ENCODE peak calls at places on chromosome 1, in eight cellular contexts. One of them, this sample, is unnamed.

GRCh38 chr1:206461602-206462455 is 8.4 kb upstream of the IKBKE start:
- DNase-seq in activated T-helper 1 cell treated with anti-CD3 and anti-CD28 coated beads, Interleukin-12 subunit alpha, Interleukin-12 subunit beta, Interleukin-2, Interleukin-4 antibody, amounts not matched to agents 30 ng/mL and 10 ng/mL and 1 ng/mL, durations not matched to agents 14 hours and 24 hours and 36 hours: peak
- DNase-seq in anterior cingulate cortex: peak
- DNase-seq in activated naive CD8-positive, alpha-beta T cell treated with anti-CD3 and anti-CD28 coated beads, Interleukin-2, amount 50 U/mL, for 24 hours: peak
- DNase-seq in effector CD4-positive, alpha-beta T cell: peak
- DNase-seq in neuronal stem cell: peak
- DNase-seq in GM12892: peak
- DNase-seq in Panc1: peak
- DNase-seq in this sample: peak

GRCh38 chr1:91781916-91782622 is 103.9 kb downstream of the TGFBR3 start:
- DNase-seq in activated T-helper 1 cell treated with anti-CD3 and anti-CD28 coated beads, Interleukin-12 subunit alpha, Interleukin-12 subunit beta, Interleukin-2, Interleukin-4 antibody, amounts not matched to agents 30 ng/mL and 10 ng/mL and 1 ng/mL, durations not matched to agents 14 hours and 24 hours and 36 hours: no peak
- DNase-seq in GM12892: no peak
- DNase-seq in activated naive CD8-positive, alpha-beta T cell treated with anti-CD3 and anti-CD28 coated beads, Interleukin-2, amount 50 U/mL, for 24 hours: no peak
- DNase-seq in anterior cingulate cortex: no peak
- DNase-seq in Panc1: no peak
- DNase-seq in neuronal stem cell: no peak
- DNase-seq in effector CD4-positive, alpha-beta T cell: no peak
- DNase-seq in this sample: no peak

GRCh38 chr1:67429528-67430357 is 459 bp downstream of the SERBP1 start:
- DNase-seq in activated naive CD8-positive, alpha-beta T cell treated with anti-CD3 and anti-CD28 coated beads, Interleukin-2, amount 50 U/mL, for 24 hours: peak
- DNase-seq in neuronal stem cell: no peak
- DNase-seq in activated T-helper 1 cell treated with anti-CD3 and anti-CD28 coated beads, Interleukin-12 subunit alpha, Interleukin-12 subunit beta, Interleukin-2, Interleukin-4 antibody, amounts not matched to agents 30 ng/mL and 10 ng/mL and 1 ng/mL, durations not matched to agents 14 hours and 24 hours and 36 hours: peak
- DNase-seq in Panc1: no peak
- DNase-seq in GM12892: peak
- DNase-seq in anterior cingulate cortex: peak
- DNase-seq in effector CD4-positive, alpha-beta T cell: peak
- DNase-seq in this sample: no peak

GRCh38 chr1:39453603-39454002 is 37.8 kb upstream of the BMP8A start:
- DNase-seq in anterior cingulate cortex: no peak
- DNase-seq in Panc1: no peak
- DNase-seq in GM12892: no peak
- DNase-seq in effector CD4-positive, alpha-beta T cell: no peak
- DNase-seq in neuronal stem cell: no peak
- DNase-seq in activated naive CD8-positive, alpha-beta T cell treated with anti-CD3 and anti-CD28 coated beads, Interleukin-2, amount 50 U/mL, for 24 hours: no peak
- DNase-seq in activated T-helper 1 cell treated with anti-CD3 and anti-CD28 coated beads, Interleukin-12 subunit alpha, Interleukin-12 subunit beta, Interleukin-2, Interleukin-4 antibody, amounts not matched to agents 30 ng/mL and 10 ng/mL and 1 ng/mL, durations not matched to agents 14 hours and 24 hours and 36 hours: no peak
- DNase-seq in this sample: no peak

GRCh38 chr1:41621791-41622190 is 137.3 kb upstream of the EDN2 start:
- DNase-seq in neuronal stem cell: no peak
- DNase-seq in Panc1: no peak
- DNase-seq in GM12892: no peak
- DNase-seq in anterior cingulate cortex: no peak
- DNase-seq in effector CD4-positive, alpha-beta T cell: no peak
- DNase-seq in activated T-helper 1 cell treated with anti-CD3 and anti-CD28 coated beads, Interleukin-12 subunit alpha, Interleukin-12 subunit beta, Interleukin-2, Interleukin-4 antibody, amounts not matched to agents 30 ng/mL and 10 ng/mL and 1 ng/mL, durations not matched to agents 14 hours and 24 hours and 36 hours: no peak
- DNase-seq in activated naive CD8-positive, alpha-beta T cell treated with anti-CD3 and anti-CD28 coated beads, Interleukin-2, amount 50 U/mL, for 24 hours: no peak
- DNase-seq in this sample: no peak

GRCh38 chr1:203152158-203153034 is 23.2 kb downstream of the MYBPH start:
- DNase-seq in activated T-helper 1 cell treated with anti-CD3 and anti-CD28 coated beads, Interleukin-12 subunit alpha, Interleukin-12 subunit beta, Interleukin-2, Interleukin-4 antibody, amounts not matched to agents 30 ng/mL and 10 ng/mL and 1 ng/mL, durations not matched to agents 14 hours and 24 hours and 36 hours: no peak
- DNase-seq in effector CD4-positive, alpha-beta T cell: no peak
- DNase-seq in anterior cingulate cortex: no peak
- DNase-seq in neuronal stem cell: peak
- DNase-seq in GM12892: no peak
- DNase-seq in Panc1: no peak
- DNase-seq in activated naive CD8-positive, alpha-beta T cell treated with anti-CD3 and anti-CD28 coated beads, Interleukin-2, amount 50 U/mL, for 24 hours: no peak
- DNase-seq in this sample: no peak

GRCh38 chr1:110587906-110588305 is 18.3 kb downstream of the KCNA2 start:
- DNase-seq in Panc1: no peak
- DNase-seq in activated T-helper 1 cell treated with anti-CD3 and anti-CD28 coated beads, Interleukin-12 subunit alpha, Interleukin-12 subunit beta, Interleukin-2, Interleukin-4 antibody, amounts not matched to agents 30 ng/mL and 10 ng/mL and 1 ng/mL, durations not matched to agents 14 hours and 24 hours and 36 hours: no peak
- DNase-seq in neuronal stem cell: no peak
- DNase-seq in anterior cingulate cortex: no peak
- DNase-seq in effector CD4-positive, alpha-beta T cell: no peak
- DNase-seq in GM12892: no peak
- DNase-seq in activated naive CD8-positive, alpha-beta T cell treated with anti-CD3 and anti-CD28 coated beads, Interleukin-2, amount 50 U/mL, for 24 hours: no peak
- DNase-seq in this sample: no peak

GRCh38 chr1:33974147-33974546 is 110.3 kb downstream of the HMGB4 start:
- DNase-seq in effector CD4-positive, alpha-beta T cell: no peak
- DNase-seq in neuronal stem cell: no peak
- DNase-seq in activated naive CD8-positive, alpha-beta T cell treated with anti-CD3 and anti-CD28 coated beads, Interleukin-2, amount 50 U/mL, for 24 hours: no peak
- DNase-seq in anterior cingulate cortex: no peak
- DNase-seq in GM12892: no peak
- DNase-seq in activated T-helper 1 cell treated with anti-CD3 and anti-CD28 coated beads, Interleukin-12 subunit alpha, Interleukin-12 subunit beta, Interleukin-2, Interleukin-4 antibody, amounts not matched to agents 30 ng/mL and 10 ng/mL and 1 ng/mL, durations not matched to agents 14 hours and 24 hours and 36 hours: no peak
- DNase-seq in Panc1: no peak
- DNase-seq in this sample: no peak

This sample was measured in activated T-helper 9 cell treated with anti-CD3 and anti-CD28 coated beads, Interleukin-2, amount 50 U/mL, for 16 hours.